ENCODE peak calls at places on chromosomes 13 and 19, in six cellular contexts. Q is K562, N is PC-3, E is OCI-LY7, V is IMR-90, G is neural progenitor cell. X is an unnamed sample.

GRCh38 chr13:51330741-51331140 is 8.8 kb upstream of the SERPINE3 start:
- DNase-seq in Q (no peak), E (no peak), V (no peak), N (no peak), G (no peak), X (no peak)

GRCh38 chr19:13952154-13953020 is at the start of gene DCAF15:
- DNase-seq in Q (peak), E (peak), N (peak), V (peak), G (peak), X (peak)

GRCh38 chr13:82878536-82878935 is 1003.7 kb downstream of the SLITRK1 start:
- DNase-seq in N (peak), G (no peak), V (no peak), Q (no peak), E (no peak), X (no peak)

GRCh38 chr13:32045963-32046785 is 14.6 kb downstream of the FRY start:
- DNase-seq in Q (no peak), G (no peak), E (peak), N (no peak), V (peak), X (no peak)

GRCh38 chr13:20408181-20408580 is 117.5 kb downstream of the CRYL1 start:
- DNase-seq in N (no peak), Q (no peak), V (no peak), G (no peak), E (no peak), X (no peak)

GRCh38 chr13:31067416-31068118 is 94.1 kb downstream of the HSPH1 start:
- DNase-seq in V (peak), E (no peak), N (peak), Q (no peak), G (no peak), X (no peak)

GRCh38 chr13:34420975-34421719 is 520.9 kb upstream of the NBEA start:
- DNase-seq in G (no peak), N (peak), Q (no peak), V (no peak), E (peak), X (no peak)

GRCh38 chr13:25686831-25687495 is 315.2 kb downstream of the ATP8A2 start:
- DNase-seq in G (no peak), N (no peak), Q (no peak), V (no peak), E (no peak), X (no peak)

GRCh38 chr13:24097064-24097463 is 63.5 kb upstream of the SPATA13 start:
- DNase-seq in Q (no peak), N (peak), E (no peak), G (no peak), V (peak), X (peak)

GRCh38 chr13:69168436-69168835 is 939.2 kb upstream of the ATXN8OS start:
- DNase-seq in Q (no peak), G (no peak), N (no peak), E (no peak), V (no peak), X (no peak)
- H3K4me2 ChIP-seq in Q (no peak), G (no peak), N (no peak), E (no peak), V (no peak), X (no peak)

GRCh38 chr19:48085904-48086864 is 24.4 kb downstream of the PLA2G4C start:
- DNase-seq in V (no peak), G (no peak), N (no peak), E (peak), Q (no peak), X (no peak)
- TF ChIP-seq CTCF in V (no peak), G (peak), N (peak), E (peak), Q (peak), X (no peak)

DNA sequence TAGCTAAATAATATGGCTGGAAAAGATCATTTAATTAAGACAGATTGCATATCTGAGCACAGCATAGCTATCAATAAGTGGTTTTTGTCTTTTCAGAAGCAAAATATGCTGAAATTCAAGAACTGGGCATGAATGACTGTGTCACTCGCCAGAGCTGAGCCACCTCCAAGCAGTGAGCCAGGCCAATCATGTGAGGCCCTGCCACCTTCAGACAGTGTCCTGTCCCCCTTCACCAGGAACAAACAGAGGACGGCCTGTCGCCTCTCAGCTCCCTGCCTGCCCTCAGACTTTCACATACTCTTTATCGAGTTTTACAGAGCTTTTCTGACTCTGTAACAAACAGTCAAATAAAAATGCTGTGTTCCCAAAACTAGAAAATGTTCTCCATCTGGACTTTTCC is 171.0 kb upstream of the TSC22D1 start:
- DNase-seq in V (no peak), G (no peak), Q (no peak), E (no peak), N (no peak), X (no peak)
- H3K27ac ChIP-seq in V (no peak), G (no peak), Q (no peak), E (no peak), N (no peak), X (no peak)

GRCh38 chr13:42275098-42275471 is 3.1 kb downstream of the AKAP11 start:
- DNase-seq in E (peak), N (no peak), V (no peak), Q (no peak), G (no peak), X (no peak)
- H3K4me2 ChIP-seq in E (peak), N (no peak), V (no peak), Q (peak), G (no peak), X (no peak)

X was measured in PC-9.